ENCODE peak calls at places on chromosome 4, in ten cellular contexts. One of them, this sample, is unnamed.
A peak's percentile ranks its signal among the peaks of the same experiment; 100 is the strongest.

GRCh38 chr4:75030649-75031235 is 97.8 kb downstream of the PARM1 start:
- DNase-seq in choroid plexus epithelial cell: no peak
- DNase-seq in stimulated activated CD8-positive, alpha-beta memory T cell treated with anti-CD3 and anti-CD28 coated beads, Interleukin-7, amount 100 ng/mL, for 1 hour: no peak
- DNase-seq in transverse colon: peak; percentile 82
- DNase-seq in type B pancreatic cell: no peak
- DNase-seq in activated CD4-positive, alpha-beta T cell treated with anti-CD3 and anti-CD28 coated beads, Interleukin-2, amount 10 ng/mL, durations not matched to agents 7 days and 5 days: no peak
- DNase-seq in aorta: peak; percentile 57
- DNase-seq in dorsolateral prefrontal cortex: no peak
- DNase-seq in dermis blood vessel endothelial cell: no peak
- DNase-seq in astrocyte of the hippocampus: no peak
- DNase-seq in this sample: no peak

GRCh38 chr4:158094413-158095110 is 78.3 kb downstream of the GASK1B start:
- DNase-seq in choroid plexus epithelial cell: peak; percentile 71
- DNase-seq in stimulated activated CD8-positive, alpha-beta memory T cell treated with anti-CD3 and anti-CD28 coated beads, Interleukin-7, amount 100 ng/mL, for 1 hour: no peak
- DNase-seq in transverse colon: no peak
- DNase-seq in type B pancreatic cell: no peak
- DNase-seq in activated CD4-positive, alpha-beta T cell treated with anti-CD3 and anti-CD28 coated beads, Interleukin-2, amount 10 ng/mL, durations not matched to agents 7 days and 5 days: no peak
- DNase-seq in aorta: no peak
- DNase-seq in dorsolateral prefrontal cortex: no peak
- DNase-seq in dermis blood vessel endothelial cell: peak; percentile 26
- DNase-seq in astrocyte of the hippocampus: peak; percentile 77
- DNase-seq in this sample: no peak

GRCh38 chr4:182724414-182724813 is 192.8 kb downstream of the DCTD start:
- DNase-seq in choroid plexus epithelial cell: peak; percentile 29
- DNase-seq in stimulated activated CD8-positive, alpha-beta memory T cell treated with anti-CD3 and anti-CD28 coated beads, Interleukin-7, amount 100 ng/mL, for 1 hour: no peak
- DNase-seq in transverse colon: no peak
- DNase-seq in type B pancreatic cell: no peak
- DNase-seq in activated CD4-positive, alpha-beta T cell treated with anti-CD3 and anti-CD28 coated beads, Interleukin-2, amount 10 ng/mL, durations not matched to agents 7 days and 5 days: no peak
- DNase-seq in aorta: no peak
- DNase-seq in dorsolateral prefrontal cortex: no peak
- DNase-seq in dermis blood vessel endothelial cell: no peak
- DNase-seq in astrocyte of the hippocampus: no peak
- DNase-seq in this sample: no peak

GRCh38 chr4:182827166-182827565 is 90.0 kb downstream of the DCTD start:
- DNase-seq in choroid plexus epithelial cell: no peak
- DNase-seq in stimulated activated CD8-positive, alpha-beta memory T cell treated with anti-CD3 and anti-CD28 coated beads, Interleukin-7, amount 100 ng/mL, for 1 hour: no peak
- DNase-seq in transverse colon: no peak
- DNase-seq in type B pancreatic cell: no peak
- DNase-seq in activated CD4-positive, alpha-beta T cell treated with anti-CD3 and anti-CD28 coated beads, Interleukin-2, amount 10 ng/mL, durations not matched to agents 7 days and 5 days: no peak
- DNase-seq in aorta: no peak
- DNase-seq in dorsolateral prefrontal cortex: peak; percentile 19
- DNase-seq in dermis blood vessel endothelial cell: no peak
- DNase-seq in astrocyte of the hippocampus: no peak
- DNase-seq in this sample: no peak

GRCh38 chr4:140395668-140396067 is 22.2 kb downstream of the SCOC start:
- DNase-seq in choroid plexus epithelial cell: no peak
- DNase-seq in stimulated activated CD8-positive, alpha-beta memory T cell treated with anti-CD3 and anti-CD28 coated beads, Interleukin-7, amount 100 ng/mL, for 1 hour: no peak
- DNase-seq in transverse colon: no peak
- DNase-seq in type B pancreatic cell: no peak
- DNase-seq in activated CD4-positive, alpha-beta T cell treated with anti-CD3 and anti-CD28 coated beads, Interleukin-2, amount 10 ng/mL, durations not matched to agents 7 days and 5 days: no peak
- DNase-seq in aorta: no peak
- DNase-seq in dorsolateral prefrontal cortex: no peak
- DNase-seq in dermis blood vessel endothelial cell: no peak
- DNase-seq in astrocyte of the hippocampus: no peak
- DNase-seq in this sample: no peak

GRCh38 chr4:54526560-54526959 is 131.2 kb upstream of the KIT start:
- DNase-seq in choroid plexus epithelial cell: no peak
- DNase-seq in stimulated activated CD8-positive, alpha-beta memory T cell treated with anti-CD3 and anti-CD28 coated beads, Interleukin-7, amount 100 ng/mL, for 1 hour: no peak
- DNase-seq in transverse colon: no peak
- DNase-seq in type B pancreatic cell: no peak
- DNase-seq in activated CD4-positive, alpha-beta T cell treated with anti-CD3 and anti-CD28 coated beads, Interleukin-2, amount 10 ng/mL, durations not matched to agents 7 days and 5 days: no peak
- DNase-seq in aorta: no peak
- DNase-seq in dorsolateral prefrontal cortex: no peak
- DNase-seq in dermis blood vessel endothelial cell: no peak
- DNase-seq in astrocyte of the hippocampus: no peak
- DNase-seq in this sample: no peak

GRCh38 chr4:96379524-96379923 is 539.6 kb downstream of the PDHA2 start:
- DNase-seq in choroid plexus epithelial cell: no peak
- DNase-seq in stimulated activated CD8-positive, alpha-beta memory T cell treated with anti-CD3 and anti-CD28 coated beads, Interleukin-7, amount 100 ng/mL, for 1 hour: no peak
- DNase-seq in transverse colon: no peak
- DNase-seq in type B pancreatic cell: no peak
- DNase-seq in activated CD4-positive, alpha-beta T cell treated with anti-CD3 and anti-CD28 coated beads, Interleukin-2, amount 10 ng/mL, durations not matched to agents 7 days and 5 days: no peak
- DNase-seq in aorta: no peak
- DNase-seq in dorsolateral prefrontal cortex: no peak
- DNase-seq in dermis blood vessel endothelial cell: no peak
- DNase-seq in astrocyte of the hippocampus: no peak
- DNase-seq in this sample: no peak

GRCh38 chr4:159677521-159677920 is 574.6 kb downstream of the RAPGEF2 start:
- DNase-seq in choroid plexus epithelial cell: peak; percentile 73
- DNase-seq in stimulated activated CD8-positive, alpha-beta memory T cell treated with anti-CD3 and anti-CD28 coated beads, Interleukin-7, amount 100 ng/mL, for 1 hour: no peak
- DNase-seq in transverse colon: no peak
- DNase-seq in type B pancreatic cell: no peak
- DNase-seq in activated CD4-positive, alpha-beta T cell treated with anti-CD3 and anti-CD28 coated beads, Interleukin-2, amount 10 ng/mL, durations not matched to agents 7 days and 5 days: no peak
- DNase-seq in aorta: no peak
- DNase-seq in dorsolateral prefrontal cortex: no peak
- DNase-seq in dermis blood vessel endothelial cell: no peak
- DNase-seq in astrocyte of the hippocampus: no peak
- DNase-seq in this sample: no peak

GRCh38 chr4:25585901-25586523 is 69.6 kb upstream of the SLC34A2 start:
- DNase-seq in choroid plexus epithelial cell: no peak
- DNase-seq in stimulated activated CD8-positive, alpha-beta memory T cell treated with anti-CD3 and anti-CD28 coated beads, Interleukin-7, amount 100 ng/mL, for 1 hour: no peak
- DNase-seq in transverse colon: no peak
- DNase-seq in type B pancreatic cell: no peak
- DNase-seq in activated CD4-positive, alpha-beta T cell treated with anti-CD3 and anti-CD28 coated beads, Interleukin-2, amount 10 ng/mL, durations not matched to agents 7 days and 5 days: no peak
- DNase-seq in aorta: no peak
- DNase-seq in dorsolateral prefrontal cortex: no peak
- DNase-seq in dermis blood vessel endothelial cell: no peak
- DNase-seq in astrocyte of the hippocampus: no peak
- DNase-seq in this sample: no peak

GRCh38 chr4:20432098-20432497 is 180.4 kb downstream of the SLIT2 start:
- DNase-seq in choroid plexus epithelial cell: peak; percentile 50
- DNase-seq in stimulated activated CD8-positive, alpha-beta memory T cell treated with anti-CD3 and anti-CD28 coated beads, Interleukin-7, amount 100 ng/mL, for 1 hour: no peak
- DNase-seq in transverse colon: no peak
- DNase-seq in type B pancreatic cell: no peak
- DNase-seq in activated CD4-positive, alpha-beta T cell treated with anti-CD3 and anti-CD28 coated beads, Interleukin-2, amount 10 ng/mL, durations not matched to agents 7 days and 5 days: no peak
- DNase-seq in aorta: no peak
- DNase-seq in dorsolateral prefrontal cortex: no peak
- DNase-seq in dermis blood vessel endothelial cell: no peak
- DNase-seq in astrocyte of the hippocampus: peak; percentile 44
- DNase-seq in this sample: no peak

GRCh38 chr4:77525538-77525937 is 80.1 kb upstream of the CXCL13 start:
- DNase-seq in choroid plexus epithelial cell: no peak
- DNase-seq in stimulated activated CD8-positive, alpha-beta memory T cell treated with anti-CD3 and anti-CD28 coated beads, Interleukin-7, amount 100 ng/mL, for 1 hour: no peak
- DNase-seq in transverse colon: no peak
- DNase-seq in type B pancreatic cell: no peak
- DNase-seq in activated CD4-positive, alpha-beta T cell treated with anti-CD3 and anti-CD28 coated beads, Interleukin-2, amount 10 ng/mL, durations not matched to agents 7 days and 5 days: no peak
- DNase-seq in aorta: no peak
- DNase-seq in dorsolateral prefrontal cortex: no peak
- DNase-seq in dermis blood vessel endothelial cell: no peak
- DNase-seq in astrocyte of the hippocampus: no peak
- DNase-seq in this sample: no peak

GRCh38 chr4:172481802-172482508 is 668.8 kb downstream of the GALNTL6 start:
- DNase-seq in choroid plexus epithelial cell: no peak
- DNase-seq in stimulated activated CD8-positive, alpha-beta memory T cell treated with anti-CD3 and anti-CD28 coated beads, Interleukin-7, amount 100 ng/mL, for 1 hour: no peak
- DNase-seq in transverse colon: no peak
- DNase-seq in type B pancreatic cell: no peak
- DNase-seq in activated CD4-positive, alpha-beta T cell treated with anti-CD3 and anti-CD28 coated beads, Interleukin-2, amount 10 ng/mL, durations not matched to agents 7 days and 5 days: no peak
- DNase-seq in aorta: no peak
- DNase-seq in dorsolateral prefrontal cortex: no peak
- DNase-seq in dermis blood vessel endothelial cell: no peak
- DNase-seq in astrocyte of the hippocampus: no peak
- DNase-seq in this sample: no peak

GRCh38 chr4:122731676-122732075 is 828 bp upstream of the BBS12 start:
- DNase-seq in choroid plexus epithelial cell: no peak
- DNase-seq in stimulated activated CD8-positive, alpha-beta memory T cell treated with anti-CD3 and anti-CD28 coated beads, Interleukin-7, amount 100 ng/mL, for 1 hour: no peak
- DNase-seq in transverse colon: no peak
- DNase-seq in type B pancreatic cell: no peak
- DNase-seq in activated CD4-positive, alpha-beta T cell treated with anti-CD3 and anti-CD28 coated beads, Interleukin-2, amount 10 ng/mL, durations not matched to agents 7 days and 5 days: no peak
- DNase-seq in aorta: no peak
- DNase-seq in dorsolateral prefrontal cortex: no peak
- DNase-seq in dermis blood vessel endothelial cell: no peak
- DNase-seq in astrocyte of the hippocampus: no peak
- DNase-seq in this sample: no peak

GRCh38 chr4:108874806-108875205 is 112.0 kb upstream of the ETNPPL start:
- DNase-seq in choroid plexus epithelial cell: no peak
- DNase-seq in stimulated activated CD8-positive, alpha-beta memory T cell treated with anti-CD3 and anti-CD28 coated beads, Interleukin-7, amount 100 ng/mL, for 1 hour: no peak
- DNase-seq in transverse colon: no peak
- DNase-seq in type B pancreatic cell: no peak
- DNase-seq in activated CD4-positive, alpha-beta T cell treated with anti-CD3 and anti-CD28 coated beads, Interleukin-2, amount 10 ng/mL, durations not matched to agents 7 days and 5 days: no peak
- DNase-seq in aorta: no peak
- DNase-seq in dorsolateral prefrontal cortex: no peak
- DNase-seq in dermis blood vessel endothelial cell: no peak
- DNase-seq in astrocyte of the hippocampus: no peak
- DNase-seq in this sample: no peak

GRCh38 chr4:64340243-64341110 is 68.8 kb downstream of the TECRL start:
- DNase-seq in choroid plexus epithelial cell: no peak
- DNase-seq in stimulated activated CD8-positive, alpha-beta memory T cell treated with anti-CD3 and anti-CD28 coated beads, Interleukin-7, amount 100 ng/mL, for 1 hour: no peak
- DNase-seq in transverse colon: no peak
- DNase-seq in type B pancreatic cell: no peak
- DNase-seq in activated CD4-positive, alpha-beta T cell treated with anti-CD3 and anti-CD28 coated beads, Interleukin-2, amount 10 ng/mL, durations not matched to agents 7 days and 5 days: no peak
- DNase-seq in aorta: no peak
- DNase-seq in dorsolateral prefrontal cortex: no peak
- DNase-seq in dermis blood vessel endothelial cell: no peak
- DNase-seq in astrocyte of the hippocampus: no peak
- DNase-seq in this sample: no peak

GRCh38 chr4:1578301-1578781 is 105.8 kb downstream of the FAM53A start:
- DNase-seq in choroid plexus epithelial cell: no peak
- DNase-seq in stimulated activated CD8-positive, alpha-beta memory T cell treated with anti-CD3 and anti-CD28 coated beads, Interleukin-7, amount 100 ng/mL, for 1 hour: no peak
- DNase-seq in transverse colon: no peak
- DNase-seq in type B pancreatic cell: no peak
- DNase-seq in activated CD4-positive, alpha-beta T cell treated with anti-CD3 and anti-CD28 coated beads, Interleukin-2, amount 10 ng/mL, durations not matched to agents 7 days and 5 days: no peak
- DNase-seq in aorta: peak; percentile 56
- DNase-seq in dorsolateral prefrontal cortex: no peak
- DNase-seq in dermis blood vessel endothelial cell: no peak
- DNase-seq in astrocyte of the hippocampus: no peak
- DNase-seq in this sample: no peak

GRCh38 chr4:150385606-150386005 is 196.3 kb upstream of the MAB21L2 start:
- DNase-seq in choroid plexus epithelial cell: peak; percentile 92
- DNase-seq in stimulated activated CD8-positive, alpha-beta memory T cell treated with anti-CD3 and anti-CD28 coated beads, Interleukin-7, amount 100 ng/mL, for 1 hour: no peak
- DNase-seq in transverse colon: no peak
- DNase-seq in type B pancreatic cell: no peak
- DNase-seq in activated CD4-positive, alpha-beta T cell treated with anti-CD3 and anti-CD28 coated beads, Interleukin-2, amount 10 ng/mL, durations not matched to agents 7 days and 5 days: no peak
- DNase-seq in aorta: no peak
- DNase-seq in dorsolateral prefrontal cortex: no peak
- DNase-seq in dermis blood vessel endothelial cell: peak; percentile 3
- DNase-seq in astrocyte of the hippocampus: peak; percentile 85
- DNase-seq in this sample: no peak

GRCh38 chr4:54661686-54662085 is 3.9 kb downstream of the KIT start:
- DNase-seq in choroid plexus epithelial cell: peak; percentile 85
- DNase-seq in stimulated activated CD8-positive, alpha-beta memory T cell treated with anti-CD3 and anti-CD28 coated beads, Interleukin-7, amount 100 ng/mL, for 1 hour: no peak
- DNase-seq in transverse colon: no peak
- DNase-seq in type B pancreatic cell: no peak
- DNase-seq in activated CD4-positive, alpha-beta T cell treated with anti-CD3 and anti-CD28 coated beads, Interleukin-2, amount 10 ng/mL, durations not matched to agents 7 days and 5 days: no peak
- DNase-seq in aorta: no peak
- DNase-seq in dorsolateral prefrontal cortex: no peak
- DNase-seq in dermis blood vessel endothelial cell: peak; percentile 13
- DNase-seq in astrocyte of the hippocampus: peak; percentile 64
- DNase-seq in this sample: no peak

GRCh38 chr4:90148574-90149170 is 21.5 kb downstream of the CCSER1 start:
- DNase-seq in choroid plexus epithelial cell: no peak
- DNase-seq in stimulated activated CD8-positive, alpha-beta memory T cell treated with anti-CD3 and anti-CD28 coated beads, Interleukin-7, amount 100 ng/mL, for 1 hour: no peak
- DNase-seq in transverse colon: no peak
- DNase-seq in type B pancreatic cell: no peak
- DNase-seq in activated CD4-positive, alpha-beta T cell treated with anti-CD3 and anti-CD28 coated beads, Interleukin-2, amount 10 ng/mL, durations not matched to agents 7 days and 5 days: no peak
- DNase-seq in aorta: no peak
- DNase-seq in dorsolateral prefrontal cortex: no peak
- DNase-seq in dermis blood vessel endothelial cell: no peak
- DNase-seq in astrocyte of the hippocampus: no peak
- DNase-seq in this sample: no peak

GRCh38 chr4:69718376-69719293 is 41.8 kb downstream of the SULT1B1 start:
- DNase-seq in choroid plexus epithelial cell: peak; percentile 64
- DNase-seq in stimulated activated CD8-positive, alpha-beta memory T cell treated with anti-CD3 and anti-CD28 coated beads, Interleukin-7, amount 100 ng/mL, for 1 hour: no peak
- DNase-seq in transverse colon: no peak
- DNase-seq in type B pancreatic cell: no peak
- DNase-seq in activated CD4-positive, alpha-beta T cell treated with anti-CD3 and anti-CD28 coated beads, Interleukin-2, amount 10 ng/mL, durations not matched to agents 7 days and 5 days: no peak
- DNase-seq in aorta: no peak
- DNase-seq in dorsolateral prefrontal cortex: no peak
- DNase-seq in dermis blood vessel endothelial cell: peak; percentile 63
- DNase-seq in astrocyte of the hippocampus: peak; percentile 9
- DNase-seq in this sample: no peak

GRCh38 chr4:98556451-98556850 is 102.0 kb downstream of the TSPAN5 start:
- DNase-seq in choroid plexus epithelial cell: no peak
- DNase-seq in stimulated activated CD8-positive, alpha-beta memory T cell treated with anti-CD3 and anti-CD28 coated beads, Interleukin-7, amount 100 ng/mL, for 1 hour: no peak
- DNase-seq in transverse colon: no peak
- DNase-seq in type B pancreatic cell: no peak
- DNase-seq in activated CD4-positive, alpha-beta T cell treated with anti-CD3 and anti-CD28 coated beads, Interleukin-2, amount 10 ng/mL, durations not matched to agents 7 days and 5 days: no peak
- DNase-seq in aorta: no peak
- DNase-seq in dorsolateral prefrontal cortex: no peak
- DNase-seq in dermis blood vessel endothelial cell: no peak
- DNase-seq in astrocyte of the hippocampus: no peak
- DNase-seq in this sample: no peak

GRCh38 chr4:168751263-168752225 is 254.7 kb downstream of the PALLD start:
- DNase-seq in choroid plexus epithelial cell: peak; percentile 85
- DNase-seq in stimulated activated CD8-positive, alpha-beta memory T cell treated with anti-CD3 and anti-CD28 coated beads, Interleukin-7, amount 100 ng/mL, for 1 hour: no peak
- DNase-seq in transverse colon: no peak
- DNase-seq in type B pancreatic cell: no peak
- DNase-seq in activated CD4-positive, alpha-beta T cell treated with anti-CD3 and anti-CD28 coated beads, Interleukin-2, amount 10 ng/mL, durations not matched to agents 7 days and 5 days: no peak
- DNase-seq in aorta: no peak
- DNase-seq in dorsolateral prefrontal cortex: no peak
- DNase-seq in dermis blood vessel endothelial cell: no peak
- DNase-seq in astrocyte of the hippocampus: peak; percentile 59
- DNase-seq in this sample: no peak

GRCh38 chr4:59374416-59374815 is 1825.7 kb upstream of the ADGRL3 start:
- DNase-seq in choroid plexus epithelial cell: no peak
- DNase-seq in stimulated activated CD8-positive, alpha-beta memory T cell treated with anti-CD3 and anti-CD28 coated beads, Interleukin-7, amount 100 ng/mL, for 1 hour: no peak
- DNase-seq in transverse colon: no peak
- DNase-seq in type B pancreatic cell: no peak
- DNase-seq in activated CD4-positive, alpha-beta T cell treated with anti-CD3 and anti-CD28 coated beads, Interleukin-2, amount 10 ng/mL, durations not matched to agents 7 days and 5 days: no peak
- DNase-seq in aorta: no peak
- DNase-seq in dorsolateral prefrontal cortex: no peak
- DNase-seq in dermis blood vessel endothelial cell: no peak
- DNase-seq in astrocyte of the hippocampus: no peak
- DNase-seq in this sample: no peak

GRCh38 chr4:5797866-5798265 is 86.9 kb downstream of the EVC start:
- DNase-seq in choroid plexus epithelial cell: no peak
- DNase-seq in stimulated activated CD8-positive, alpha-beta memory T cell treated with anti-CD3 and anti-CD28 coated beads, Interleukin-7, amount 100 ng/mL, for 1 hour: no peak
- DNase-seq in transverse colon: no peak
- DNase-seq in type B pancreatic cell: no peak
- DNase-seq in activated CD4-positive, alpha-beta T cell treated with anti-CD3 and anti-CD28 coated beads, Interleukin-2, amount 10 ng/mL, durations not matched to agents 7 days and 5 days: no peak
- DNase-seq in aorta: no peak
- DNase-seq in dorsolateral prefrontal cortex: no peak
- DNase-seq in dermis blood vessel endothelial cell: no peak
- DNase-seq in astrocyte of the hippocampus: no peak
- DNase-seq in this sample: no peak

GRCh38 chr4:184503869-184504300 is 29.5 kb upstream of the IRF2 start:
- DNase-seq in choroid plexus epithelial cell: peak; percentile 14
- DNase-seq in stimulated activated CD8-positive, alpha-beta memory T cell treated with anti-CD3 and anti-CD28 coated beads, Interleukin-7, amount 100 ng/mL, for 1 hour: no peak
- DNase-seq in transverse colon: no peak
- DNase-seq in type B pancreatic cell: no peak
- DNase-seq in activated CD4-positive, alpha-beta T cell treated with anti-CD3 and anti-CD28 coated beads, Interleukin-2, amount 10 ng/mL, durations not matched to agents 7 days and 5 days: peak; percentile 25
- DNase-seq in aorta: no peak
- DNase-seq in dorsolateral prefrontal cortex: no peak
- DNase-seq in dermis blood vessel endothelial cell: peak; percentile 55
- DNase-seq in astrocyte of the hippocampus: no peak
- DNase-seq in this sample: peak; percentile 47

GRCh38 chr4:948936-949300 is 16.7 kb downstream of the TMEM175 start:
- DNase-seq in choroid plexus epithelial cell: no peak
- DNase-seq in stimulated activated CD8-positive, alpha-beta memory T cell treated with anti-CD3 and anti-CD28 coated beads, Interleukin-7, amount 100 ng/mL, for 1 hour: no peak
- DNase-seq in transverse colon: no peak
- DNase-seq in type B pancreatic cell: no peak
- DNase-seq in activated CD4-positive, alpha-beta T cell treated with anti-CD3 and anti-CD28 coated beads, Interleukin-2, amount 10 ng/mL, durations not matched to agents 7 days and 5 days: no peak
- DNase-seq in aorta: peak; percentile 38
- DNase-seq in dorsolateral prefrontal cortex: no peak
- DNase-seq in dermis blood vessel endothelial cell: no peak
- DNase-seq in astrocyte of the hippocampus: no peak
- DNase-seq in this sample: no peak

GRCh38 chr4:126977306-126977705 is 655.5 kb upstream of the INTU start:
- DNase-seq in choroid plexus epithelial cell: peak; percentile 21
- DNase-seq in stimulated activated CD8-positive, alpha-beta memory T cell treated with anti-CD3 and anti-CD28 coated beads, Interleukin-7, amount 100 ng/mL, for 1 hour: no peak
- DNase-seq in transverse colon: no peak
- DNase-seq in type B pancreatic cell: no peak
- DNase-seq in activated CD4-positive, alpha-beta T cell treated with anti-CD3 and anti-CD28 coated beads, Interleukin-2, amount 10 ng/mL, durations not matched to agents 7 days and 5 days: no peak
- DNase-seq in aorta: no peak
- DNase-seq in dorsolateral prefrontal cortex: no peak
- DNase-seq in dermis blood vessel endothelial cell: no peak
- DNase-seq in astrocyte of the hippocampus: peak; percentile 28
- DNase-seq in this sample: no peak

GRCh38 chr4:90580271-90580825 is 453.2 kb downstream of the CCSER1 start:
- DNase-seq in choroid plexus epithelial cell: no peak
- DNase-seq in stimulated activated CD8-positive, alpha-beta memory T cell treated with anti-CD3 and anti-CD28 coated beads, Interleukin-7, amount 100 ng/mL, for 1 hour: no peak
- DNase-seq in transverse colon: no peak
- DNase-seq in type B pancreatic cell: no peak
- DNase-seq in activated CD4-positive, alpha-beta T cell treated with anti-CD3 and anti-CD28 coated beads, Interleukin-2, amount 10 ng/mL, durations not matched to agents 7 days and 5 days: no peak
- DNase-seq in aorta: no peak
- DNase-seq in dorsolateral prefrontal cortex: no peak
- DNase-seq in dermis blood vessel endothelial cell: no peak
- DNase-seq in astrocyte of the hippocampus: no peak
- DNase-seq in this sample: no peak

This sample was measured in cerebellar nuclear complex.